ENCODE peak calls at places on chromosomes 2 and 18, in six cellular contexts. A is astrocyte of the cerebellum, N is right lobe of liver, Z is GM12878, L is astrocyte of the spinal cord, X is BJ. E is an unnamed sample.

GRCh38 chr2:206275274-206276160 is 1.1 kb downstream of the ZDBF2 start:
- DNase-seq in A (peak; percentile 3), Z (peak; percentile 55), X (no peak), N (no peak), L (peak; percentile 40), E (no peak)

GRCh38 chr2:28172114-28172898 is 220.4 kb upstream of the FOSL2 start:
- DNase-seq in Z (no peak), X (no peak), L (peak; percentile 61), N (no peak), A (no peak), E (no peak)

GRCh38 chr2:100865819-100866462 is 46.0 kb downstream of the NPAS2 start:
- DNase-seq in N (peak; percentile 18), X (peak; percentile 31), Z (no peak), L (peak; percentile 45), A (no peak), E (no peak)

GRCh38 chr2:229795058-229795457 is 80.7 kb upstream of the DNER start:
- DNase-seq in X (no peak), A (no peak), Z (no peak), L (no peak), N (peak; percentile 52), E (no peak)

GRCh38 chr2:181678033-181678586 is 2.2 kb downstream of the NEUROD1 start:
- DNase-seq in X (no peak), N (peak; percentile 60), L (peak; percentile 81), A (peak; percentile 82), Z (no peak), E (peak; percentile 30)

GRCh38 chr2:168522446-168522845 is 66.4 kb downstream of the CERS6 start:
- DNase-seq in A (no peak), L (no peak), N (no peak), X (no peak), Z (no peak), E (no peak)

GRCh38 chr18:49276680-49277079 is 183.8 kb downstream of the DYM start:
- DNase-seq in X (no peak), L (no peak), A (no peak), Z (no peak), N (no peak), E (no peak)

GRCh38 chr2:203551653-203552250 is 16.7 kb upstream of the RAPH1 start:
- DNase-seq in A (no peak), X (no peak), L (no peak), N (peak; percentile 74), Z (no peak), E (no peak)

GRCh38 chr2:182649316-182649715 is 66.7 kb upstream of the DNAJC10 start:
- DNase-seq in A (no peak), X (no peak), N (no peak), Z (no peak), L (peak; percentile 39), E (no peak)

GRCh38 chr18:46917108-46917807 is at the start of the genes KATNAL2 and PIAS2:
- DNase-seq in A (no peak), X (no peak), N (peak; percentile 89), Z (no peak), L (peak; percentile 74), E (peak; percentile 25)

GRCh38 chr2:229673676-229674075 is 40.7 kb downstream of the DNER start:
- DNase-seq in Z (no peak), L (peak; percentile 61), X (no peak), A (no peak), N (no peak), E (no peak)

GRCh38 chr18:58645398-58645797 is 16.5 kb upstream of the ALPK2 start:
- DNase-seq in X (peak; percentile 45), L (peak; percentile 62), N (no peak), Z (no peak), A (no peak), E (no peak)

GRCh38 chr2:25669520-25669919 is 3.9 kb downstream of the DTNB start:
- DNase-seq in N (no peak), A (no peak), Z (no peak), X (no peak), L (no peak), E (no peak)

GRCh38 chr2:51734115-51734514 is 702.2 kb upstream of the NRXN1 start:
- DNase-seq in X (no peak), A (no peak), N (no peak), Z (no peak), L (peak; percentile 17), E (no peak)

GRCh38 chr2:230564805-230565779 is 147.6 kb upstream of the CAB39 start:
- DNase-seq in L (no peak), N (no peak), A (no peak), Z (no peak), X (no peak), E (no peak)

GRCh38 chr2:104562537-104562936 is 291.4 kb upstream of the POU3F3 start:
- DNase-seq in Z (no peak), N (no peak), A (no peak), X (no peak), L (no peak), E (no peak)

GRCh38 chr2:197972017-197972416 is 167.6 kb downstream of the PLCL1 start:
- DNase-seq in L (peak; percentile 70), Z (no peak), X (peak; percentile 24), N (no peak), A (peak; percentile 76), E (peak; percentile 76)

GRCh38 chr18:67425724-67426123 is 90.8 kb downstream of the DSEL start:
- DNase-seq in L (peak; percentile 78), X (peak; percentile 76), A (no peak), Z (no peak), N (no peak), E (peak; percentile 39)

GRCh38 chr2:222142027-222142426 is 156.8 kb downstream of the PAX3 start:
- DNase-seq in Z (no peak), A (peak; percentile 85), L (peak; percentile 74), N (no peak), X (peak; percentile 11), E (no peak)

GRCh38 chr18:25518716-25519053 is 166.7 kb upstream of the ZNF521 start:
- DNase-seq in Z (peak; percentile 21), X (no peak), N (no peak), L (no peak), A (no peak), E (no peak)

GRCh38 chr2:64770781-64771334 is 117.1 kb upstream of the SERTAD2 start:
- DNase-seq in L (peak; percentile 90), A (peak; percentile 56), N (no peak), Z (no peak), X (peak; percentile 63), E (peak; percentile 72)

GRCh38 chr2:216674376-216674775 is 21.0 kb downstream of the IGFBP5 start:
- DNase-seq in X (no peak), N (no peak), Z (no peak), A (no peak), L (no peak), E (no peak)

GRCh38 chr2:76279142-76279541 is 568.4 kb upstream of the GCFC2 start:
- DNase-seq in X (no peak), Z (no peak), A (no peak), N (no peak), L (no peak), E (no peak)

GRCh38 chr2:159093496-159093895 is 125.1 kb downstream of the TANC1 start:
- DNase-seq in N (no peak), A (no peak), X (no peak), L (no peak), Z (no peak), E (no peak)

GRCh38 chr18:76592981-76593381 is 97.9 kb upstream of the ZNF516 start:
- DNase-seq in A (no peak), X (no peak), L (no peak), N (no peak), Z (no peak), E (no peak)

GRCh38 chr18:52950153-52950552 is 610.2 kb downstream of the DCC start:
- DNase-seq in A (no peak), L (no peak), X (no peak), Z (no peak), N (no peak), E (no peak)

GRCh38 chr2:178855151-178855550 is 47.9 kb upstream of the TTN start:
- DNase-seq in N (no peak), X (no peak), L (no peak), A (no peak), Z (no peak), E (no peak)

GRCh38 chr2:10124538-10125045 is 2.1 kb downstream of the RRM2 start:
- DNase-seq in N (no peak), Z (no peak), A (peak; percentile 59), L (peak; percentile 78), X (no peak), E (peak; percentile 43)

GRCh38 chr2:196808281-196808680 is 874 bp downstream of the C2orf66 start:
- DNase-seq in A (no peak), X (no peak), Z (no peak), L (no peak), N (no peak), E (no peak)
- TF ChIP-seq CTCF in A (no peak), X (no peak), Z (no peak), L (no peak), N (no peak), E (no peak)

DNA sequence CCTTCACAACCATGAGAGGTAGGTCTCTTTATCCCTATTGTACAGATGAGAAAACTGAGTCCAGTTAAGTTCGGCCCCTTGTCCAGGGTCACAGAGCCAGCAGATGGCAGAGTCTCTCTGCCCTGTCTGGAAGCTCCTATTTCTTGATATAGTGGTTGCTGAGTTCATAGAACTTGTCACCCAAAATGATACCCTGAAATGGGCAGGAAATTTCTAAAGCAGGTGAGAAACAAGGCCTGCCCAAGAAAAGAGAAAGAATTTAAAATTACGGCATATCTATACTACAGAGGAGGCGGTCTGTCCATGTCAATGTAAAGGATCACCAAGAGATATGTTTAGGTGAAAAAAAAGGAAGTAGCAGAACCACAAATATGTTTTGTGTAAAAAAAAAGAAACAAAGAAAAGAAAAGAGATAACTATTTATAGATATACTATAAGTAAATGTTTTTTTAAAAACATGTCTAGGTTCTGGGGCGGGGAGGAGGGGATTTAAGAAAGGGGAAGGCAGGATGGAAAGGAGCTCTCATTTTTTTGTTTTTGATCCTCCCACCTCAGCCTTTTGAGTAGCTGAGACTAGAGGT is 39.8 kb downstream of the MYO7B start:
- DNase-seq in A (no peak), X (no peak), L (no peak), Z (no peak), N (no peak), E (no peak)
- TF ChIP-seq CTCF in A (no peak), X (no peak), L (no peak), Z (no peak), N (no peak), E (no peak)

GRCh38 chr2:172462393-172463381 is 35.3 kb downstream of the ITGA6 start:
- DNase-seq in X (no peak), N (no peak), A (no peak), Z (peak; percentile 23), L (no peak), E (no peak)
- TF ChIP-seq CTCF in X (no peak), N (no peak), A (no peak), Z (no peak), L (no peak), E (no peak)

GRCh38 chr18:159037-159652 is 788 bp downstream of the USP14 start:
- DNase-seq in N (no peak), L (no peak), Z (no peak), X (no peak), A (no peak), E (no peak)

GRCh38 chr18:156514-157230 is 1.7 kb upstream of the USP14 start:
- DNase-seq in X (no peak), L (no peak), A (no peak), N (no peak), Z (no peak), E (no peak)

GRCh38 chr18:160831-161570 is 2.6 kb downstream of the USP14 start:
- DNase-seq in Z (no peak), N (no peak), L (no peak), A (no peak), X (no peak), E (no peak)

GRCh38 chr18:159933-160332 is 1.6 kb downstream of the USP14 start:
- DNase-seq in L (no peak), A (no peak), Z (no peak), X (no peak), N (no peak), E (no peak)

GRCh38 chr18:158128-159036 is at the start of gene USP14:
- DNase-seq in Z (peak; percentile 86), X (peak; percentile 66), A (peak; percentile 91), L (peak; percentile 97), N (peak; percentile 98), E (peak; percentile 83)
- TF ChIP-seq CTCF in Z (no peak), X (no peak), A (no peak), L (no peak), N (no peak), E (no peak)